ENCODE peak calls at places on chromosomes 11 and 22, in six cellular contexts. X is spleen, B is nephron progenitor cell, P is cardiac muscle cell, U is GM12865, W is pancreas. A is an unnamed sample.

GRCh38 chr22:30694171-30694637 is 470 bp upstream of the OSBP2 start:
- DNase-seq in X (peak), B (peak), P (peak), U (peak), W (peak), A (peak)

GRCh38 chr11:59668188-59668949 is 468 bp downstream of the PATL1 start:
- DNase-seq in X (peak), B (peak), P (peak), U (peak), W (peak), A (no peak)

GRCh38 chr11:298406-299065 is 790 bp downstream of the IFITM5 start:
- DNase-seq in X (peak), B (no peak), P (no peak), U (no peak), W (peak), A (no peak)

GRCh38 chr11:11568651-11569229 is 53.1 kb downstream of the GALNT18 start:
- DNase-seq in X (no peak), B (no peak), P (no peak), U (peak), W (no peak), A (no peak)

GRCh38 chr11:126474220-126474619 is 118.7 kb downstream of the ST3GAL4 start:
- DNase-seq in X (no peak), B (no peak), P (no peak), U (no peak), W (peak), A (no peak)

GRCh38 chr22:22870577-22871398 is 16.8 kb upstream of the IGLL5 start:
- DNase-seq in X (no peak), B (no peak), P (no peak), U (peak), W (no peak), A (no peak)

GRCh38 chr11:18493310-18493709 is 33.4 kb downstream of the TSG101 start:
- DNase-seq in X (no peak), B (no peak), P (no peak), U (no peak), W (no peak), A (no peak)

GRCh38 chr11:46386674-46387073 is 4.9 kb downstream of the CHRM4 start:
- DNase-seq in X (peak), B (no peak), P (no peak), U (no peak), W (no peak), A (no peak)

GRCh38 chr11:10274726-10275125 is 19.3 kb downstream of the SBF2 start:
- DNase-seq in X (no peak), B (no peak), P (no peak), U (peak), W (no peak), A (no peak)

GRCh38 chr11:2527621-2528291 is 82.9 kb downstream of the KCNQ1 start:
- DNase-seq in X (peak), B (peak), P (no peak), U (no peak), W (peak), A (no peak)

GRCh38 chr11:94767701-94768601 is at the start of gene AMOTL1:
- DNase-seq in X (peak), B (peak), P (peak), U (no peak), W (peak), A (peak)

GRCh38 chr22:30605449-30606110 is 1.4 kb upstream of the TCN2 start:
- DNase-seq in X (no peak), B (peak), P (peak), U (peak), W (peak), A (peak)

GRCh38 chr22:29048822-29049654 is 12.6 kb downstream of the C22orf31 start:
- DNase-seq in X (no peak), B (no peak), P (no peak), U (no peak), W (no peak), A (no peak)

GRCh38 chr11:69879734-69880005 is 60.5 kb upstream of the FGF3 start:
- DNase-seq in X (peak), B (no peak), P (no peak), U (no peak), W (no peak), A (peak)

GRCh38 chr22:46013460-46014416 is 36.8 kb upstream of the WNT7B start:
- DNase-seq in X (peak), B (peak), P (peak), U (peak), W (peak), A (peak)

GRCh38 chr22:46661221-46661851 is 41.1 kb downstream of the GRAMD4 start:
- DNase-seq in X (no peak), B (no peak), P (peak), U (no peak), W (no peak), A (peak)

GRCh38 chr11:1532606-1533341 is 39.3 kb downstream of the DUSP8 start:
- DNase-seq in X (no peak), B (no peak), P (no peak), U (no peak), W (no peak), A (no peak)

GRCh38 chr11:129785383-129786111 is 30.1 kb upstream of the TMEM45B start:
- DNase-seq in X (no peak), B (no peak), P (no peak), U (no peak), W (no peak), A (peak)

GRCh38 chr11:2196970-2197770 is 25.6 kb upstream of the TH start:
- DNase-seq in X (peak), B (peak), P (peak), U (peak), W (peak), A (peak)

GRCh38 chr22:29503811-29504372 is 23.9 kb downstream of the NEFH start:
- DNase-seq in X (no peak), B (no peak), P (peak), U (no peak), W (no peak), A (no peak)

GRCh38 chr22:46036558-46037408 is 59.8 kb upstream of the WNT7B start:
- DNase-seq in X (peak), B (no peak), P (peak), U (peak), W (peak), A (peak)

GRCh38 chr11:77294040-77294439 is 7.4 kb downstream of the GDPD4 start:
- DNase-seq in X (no peak), B (no peak), P (no peak), U (no peak), W (no peak), A (no peak)

GRCh38 chr22:35443338-35443737 is 43.4 kb downstream of the MCM5 start:
- DNase-seq in X (no peak), B (no peak), P (no peak), U (no peak), W (no peak), A (no peak)

GRCh38 chr11:18361154-18361553 is 33.2 kb upstream of the LDHA start:
- DNase-seq in X (no peak), B (no peak), P (no peak), U (no peak), W (no peak), A (no peak)

GRCh38 chr11:115550291-115551059 is 46.3 kb upstream of the CADM1 start:
- DNase-seq in X (no peak), B (no peak), P (peak), U (no peak), W (no peak), A (no peak)

GRCh38 chr11:11898648-11899047 is 56.9 kb downstream of the USP47 start:
- DNase-seq in X (no peak), B (no peak), P (no peak), U (no peak), W (no peak), A (no peak)

GRCh38 chr11:64314805-64315561 is 2.4 kb downstream of the TRMT112 start:
- DNase-seq in X (no peak), B (no peak), P (no peak), U (no peak), W (no peak), A (no peak)
- TF ChIP-seq CTCF in X (no peak), B (no peak), P (no peak), U (no peak), W (no peak), A (no peak)

DNA sequence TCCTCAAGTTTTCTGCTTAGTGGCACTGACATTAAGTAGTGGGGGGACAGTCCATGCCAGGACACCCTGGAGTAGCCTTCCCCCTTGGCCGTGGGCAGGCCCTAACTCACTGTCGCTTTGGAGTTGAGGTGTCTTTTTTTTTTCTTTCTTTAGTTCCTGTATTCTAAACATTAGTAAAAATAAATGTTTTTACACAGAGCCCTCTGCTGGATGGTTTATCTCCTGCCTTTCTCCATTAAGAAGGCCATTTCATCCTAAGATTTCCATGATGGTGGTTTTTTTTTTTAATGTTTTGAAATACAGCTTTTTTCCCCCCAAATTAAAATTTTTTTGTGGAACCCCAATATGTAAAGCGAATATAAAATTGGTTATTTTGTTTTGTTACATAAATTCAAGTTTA is 1.8 kb upstream of the TIGD3 start:
- DNase-seq in X (no peak), B (no peak), P (no peak), U (no peak), W (no peak), A (no peak)
- TF ChIP-seq CTCF in X (no peak), B (peak), P (peak), U (no peak), W (no peak), A (peak)

GRCh38 chr11:123475478-123475877 is 45.4 kb downstream of the GRAMD1B start:
- DNase-seq in X (no peak), B (peak), P (peak), U (no peak), W (no peak), A (peak)
- TF ChIP-seq CTCF in X (no peak), B (peak), P (peak), U (no peak), W (no peak), A (peak)

DNA sequence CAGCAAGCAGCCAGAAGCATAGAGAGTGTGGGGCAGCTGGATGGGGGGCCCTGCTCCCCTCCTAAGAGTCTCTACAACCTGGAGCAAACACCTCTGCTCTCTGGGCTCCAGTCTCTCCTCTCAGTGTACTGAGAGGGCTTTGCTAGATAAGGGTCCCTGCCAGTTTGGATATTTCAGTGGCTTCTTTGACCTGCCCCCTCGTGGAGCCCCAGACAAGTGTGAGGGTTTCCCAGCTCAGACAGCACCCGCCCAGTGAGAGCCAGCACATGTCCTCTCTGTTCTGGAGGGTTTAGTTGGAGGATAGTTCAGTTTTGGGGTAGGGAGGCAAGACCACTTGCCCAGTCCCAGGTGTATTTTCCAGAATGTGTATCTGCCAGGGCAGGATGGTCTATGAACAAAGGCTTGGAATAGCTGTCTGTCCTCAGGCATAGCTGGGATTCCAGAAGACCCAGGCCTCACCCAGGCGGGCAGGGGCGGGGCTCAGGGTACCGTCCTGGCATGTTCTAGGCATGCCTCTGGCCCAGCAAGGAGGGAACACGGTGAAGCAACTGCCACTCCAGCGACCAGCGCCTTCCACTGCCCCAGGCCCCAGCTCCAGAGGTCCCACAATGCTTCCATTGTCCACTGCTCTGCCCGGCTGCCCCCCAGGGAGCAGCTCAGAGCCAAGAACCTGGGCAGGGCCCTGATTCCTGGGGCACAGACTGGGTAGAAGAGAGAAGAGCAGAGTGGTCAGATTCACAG is 7.5 kb upstream of the MICALL1 start:
- DNase-seq in X (no peak), B (no peak), P (peak), U (no peak), W (peak), A (no peak)
- TF ChIP-seq CTCF in X (no peak), B (no peak), P (no peak), U (no peak), W (no peak), A (no peak)

DNA sequence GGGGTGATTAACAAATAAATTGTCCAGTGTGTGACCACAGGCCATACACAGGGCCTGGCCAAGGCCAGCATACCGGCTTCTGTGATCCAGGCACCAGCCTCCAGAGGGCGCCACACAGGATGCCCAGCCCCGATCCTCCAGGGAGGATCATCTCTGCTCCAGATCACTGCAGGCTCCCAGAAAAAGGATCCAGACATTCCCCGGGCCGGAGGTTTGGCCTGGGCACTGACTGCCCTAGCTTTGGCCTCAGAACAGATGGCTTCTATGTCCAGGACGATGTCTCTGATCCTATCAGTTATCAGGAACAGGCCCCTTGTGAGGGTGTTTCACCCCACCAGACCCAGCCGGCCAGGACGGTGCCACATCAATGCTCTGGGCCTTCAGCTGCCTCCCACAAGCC is 74.5 kb upstream of the LMO1 start:
- DNase-seq in X (no peak), B (peak), P (peak), U (peak), W (peak), A (peak)
- TF ChIP-seq CTCF in X (peak), B (peak), P (peak), U (peak), W (peak), A (peak)

GRCh38 chr11:32231909-32232493 is 141.1 kb downstream of the RCN1 start:
- DNase-seq in X (no peak), B (peak), P (peak), U (peak), W (no peak), A (peak)
- TF ChIP-seq CTCF in X (no peak), B (peak), P (peak), U (peak), W (peak), A (peak)